ENCODE peak calls at places on chromosomes 4 and X, in ten cellular contexts. O is tibial artery, T is heart right ventricle, W is SJCRH30, A is heart left ventricle, U is pancreas, Z is body of pancreas, Q is upper lobe of left lung, B is ovary, G is Caco-2. E is an unnamed sample. For H3K36me3, H3K9me3 and H3K4me1, the result is how much of the 10 kb centered on the place peaks cover.

GRCh38 chr4:11428161-11428700 is 463 bp downstream of the HS3ST1 start:
- DNase-seq in O (no peak), T (no peak), W (no peak), A (no peak), U (no peak), Z (no peak), Q (peak), B (peak), G (no peak), E (no peak)

GRCh38 chr4:3791910-3792542 is 25.8 kb downstream of the ADRA2C start:
- DNase-seq in O (no peak), T (peak), W (peak), A (peak), U (peak), Z (peak), Q (no peak), B (peak), G (peak), E (no peak)

GRCh38 chr4:149884046-149884445 is 68.4 kb upstream of the IQCM start:
- DNase-seq in O (no peak), T (peak), W (no peak), A (peak), U (no peak), Z (no peak), Q (no peak), B (no peak), G (no peak), E (no peak)

GRCh38 chr4:153651041-153651960 is 32.8 kb upstream of the TLR2 start:
- DNase-seq in O (peak), T (peak), W (no peak), A (peak), U (no peak), Z (peak), Q (peak), B (no peak), G (no peak), E (no peak)

GRCh38 chr4:3389879-3390840 is 51.6 kb upstream of the HGFAC start:
- DNase-seq in O (no peak), T (no peak), W (no peak), A (no peak), U (peak), Z (no peak), Q (no peak), B (no peak), G (no peak), E (no peak)

GRCh38 chr4:56147371-56147770 is 198.6 kb downstream of the CEP135 start:
- DNase-seq in O (no peak), T (no peak), W (no peak), A (no peak), U (no peak), Z (no peak), Q (no peak), B (no peak), G (no peak), E (peak)

GRCh38 chr4:1195894-1196401 is 23.6 kb upstream of the SPON2 start:
- DNase-seq in O (no peak), T (no peak), W (peak), A (no peak), U (no peak), Z (peak), Q (no peak), B (peak), G (no peak), E (no peak)

GRCh38 chr4:169201144-169202124 is 69.3 kb downstream of the SH3RF1 start:
- DNase-seq in O (no peak), T (no peak), W (no peak), A (no peak), U (no peak), Z (no peak), Q (no peak), B (no peak), G (no peak), E (no peak)

GRCh38 chrX:77969538-77969937 is at the start of gene PGAM4:
- DNase-seq in O (no peak), T (no peak), W (no peak), A (no peak), U (no peak), Z (no peak), Q (no peak), B (no peak), G (no peak), E (no peak)

GRCh38 chr4:1459664-1460511 is 53.6 kb upstream of the NKX1-1 start:
- DNase-seq in O (no peak), T (no peak), W (no peak), A (no peak), U (peak), Z (no peak), Q (no peak), B (peak), G (no peak), E (no peak)

GRCh38 chr4:2825740-2826139 is 17.9 kb upstream of the ADD1 start:
- DNase-seq in O (peak), T (no peak), W (no peak), A (peak), U (peak), Z (no peak), Q (no peak), B (no peak), G (no peak), E (peak)

GRCh38 chr4:52298444-52298843 is 247.3 kb downstream of the SPATA18 start:
- DNase-seq in O (no peak), T (no peak), W (no peak), A (no peak), U (no peak), Z (no peak), Q (no peak), B (no peak), G (no peak), E (no peak)

GRCh38 chrX:118974088-118974907 is at the start of gene LONRF3:
- DNase-seq in O (peak), T (peak), W (peak), A (peak), U (peak), Z (peak), Q (peak), B (peak), G (peak), E (peak)

GRCh38 chr4:107800058-107800457 is 24.7 kb upstream of the SGMS2 start:
- DNase-seq in O (peak), T (no peak), W (no peak), A (no peak), U (no peak), Z (no peak), Q (peak), B (no peak), G (no peak), E (no peak)

GRCh38 chrX:140762061-140762460 is 52.5 kb downstream of the LINC00632 start:
- DNase-seq in O (peak), T (peak), W (peak), A (peak), U (no peak), Z (peak), Q (peak), B (no peak), G (peak), E (peak)

GRCh38 chrX:40245411-40246140 is 147.8 kb upstream of the BCOR start:
- DNase-seq in O (peak), T (peak), W (peak), A (peak), U (no peak), Z (no peak), Q (no peak), B (peak), G (no peak), E (no peak)

GRCh38 chr4:37675587-37676290 is 10.4 kb downstream of the RELL1 start:
- DNase-seq in O (no peak), T (no peak), W (no peak), A (no peak), U (no peak), Z (peak), Q (peak), B (no peak), G (no peak), E (no peak)
- H3K36me3 ChIP-seq in O (under half), T (under half), W (under half), A (under half), U (under half), Z (under half), Q (under half), B (under half), G (under half), E (under half)

DNA sequence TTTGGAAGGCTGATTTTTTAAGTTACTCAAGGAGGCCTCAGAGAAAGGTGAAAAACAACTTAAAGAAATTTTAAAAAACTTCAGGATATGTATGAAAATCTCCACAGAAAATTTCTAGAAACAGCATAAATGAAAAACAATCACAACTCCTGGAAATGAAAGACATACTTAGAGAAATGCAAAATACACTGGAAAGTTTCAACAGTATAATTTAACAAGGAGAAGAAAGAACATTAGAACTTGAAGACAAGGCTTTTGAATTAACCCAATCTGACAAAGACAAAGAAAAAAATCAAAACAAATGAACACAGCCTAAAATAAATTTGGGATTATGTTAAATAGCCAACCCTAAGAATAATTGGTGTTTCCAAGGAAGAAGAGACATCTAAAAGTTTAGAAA is 300.5 kb downstream of the ANTXR2 start:
- DNase-seq in O (no peak), T (no peak), W (no peak), A (no peak), U (no peak), Z (no peak), Q (no peak), B (no peak), G (no peak), E (no peak)
- H3K9me3 ChIP-seq in O (under half), T (half or more), W (under half), A (under half), U (under half), Z (under half), Q (under half), B (under half), G (under half), E (under half)

DNA sequence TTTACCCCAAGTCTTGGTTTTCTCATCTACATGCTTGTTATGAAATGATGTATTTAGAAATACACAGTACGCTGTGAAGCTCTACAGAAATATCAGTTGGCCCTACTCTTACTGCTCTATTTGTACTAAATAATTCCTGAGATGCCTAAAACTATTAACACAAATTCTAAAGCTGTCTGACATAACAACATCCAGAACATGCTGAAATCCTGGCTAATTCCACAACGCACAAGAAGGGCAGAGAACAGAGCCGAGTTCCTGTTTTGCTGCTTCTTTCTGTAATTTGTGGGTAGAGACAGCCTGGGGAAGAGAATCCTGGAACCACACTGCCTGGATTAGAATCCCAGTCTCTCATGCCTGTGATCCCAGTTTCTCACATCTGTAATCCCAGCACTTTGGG is 59.0 kb downstream of the ZNF827 start:
- DNase-seq in O (peak), T (no peak), W (no peak), A (no peak), U (no peak), Z (peak), Q (no peak), B (no peak), G (no peak), E (no peak)
- H3K4me1 ChIP-seq in O (under half), T (half or more), W (under half), A (under half), U (under half), Z (under half), Q (under half), B (under half), G (under half), E (under half)

DNA sequence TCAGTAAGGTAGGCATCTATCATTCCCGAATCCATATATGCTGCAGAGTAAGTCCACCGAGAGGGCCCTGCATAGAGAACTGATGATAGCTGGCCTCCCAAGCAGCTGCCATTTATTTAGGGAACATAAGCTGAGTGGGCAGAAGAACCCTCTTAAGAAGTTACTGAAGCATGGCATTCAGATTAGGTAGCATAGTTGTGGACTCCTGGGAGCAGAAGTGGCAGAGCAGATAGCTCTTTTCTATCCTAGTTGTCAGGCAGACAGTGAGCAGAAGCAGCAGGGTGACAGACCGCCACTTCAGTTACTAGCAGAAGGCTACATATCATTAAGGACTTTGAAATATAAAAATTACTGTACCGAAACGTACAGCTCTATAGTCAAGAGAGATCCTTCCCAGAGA is 454.7 kb downstream of the PPP4R3C start:
- DNase-seq in O (no peak), T (no peak), W (peak), A (no peak), U (no peak), Z (no peak), Q (no peak), B (no peak), G (no peak), E (no peak)
- H3K36me3 ChIP-seq in O (under half), T (under half), W (under half), A (under half), U (under half), Z (under half), Q (under half), B (under half), G (under half), E (under half)